ENCODE peak calls at places on chromosomes 5 and 9, in six cellular contexts. W is osteocyte, S is colonic mucosa, V is nephron progenitor cell, J is AG20443, A is HTR-8/SVneo. C is an unnamed sample.

GRCh38 chr5:173246135-173246495 is 11.1 kb upstream of the NKX2-5 start:
- DNase-seq in S (no peak), V (no peak), J (no peak), A (no peak), W (no peak), C (no peak)

GRCh38 chr5:174096619-174097018 is 51.1 kb downstream of the NSG2 start:
- DNase-seq in J (no peak), W (no peak), A (no peak), S (no peak), V (no peak), C (no peak)

GRCh38 chr5:139642891-139643871 is 5.0 kb upstream of the CXXC5 start:
- DNase-seq in J (no peak), S (peak), A (no peak), V (peak), W (no peak), C (no peak)

GRCh38 chr5:134079748-134080581 is 34.5 kb upstream of the TCF7 start:
- DNase-seq in J (no peak), V (no peak), W (no peak), S (no peak), A (no peak), C (no peak)

GRCh38 chr9:98635374-98635773 is 73.4 kb downstream of the GABBR2 start:
- DNase-seq in A (no peak), J (no peak), S (no peak), W (no peak), V (no peak), C (no peak)

GRCh38 chr9:127505396-127506116 is 54.2 kb downstream of the LRSAM1 start:
- DNase-seq in S (no peak), A (peak), W (no peak), V (peak), J (peak), C (peak)

GRCh38 chr9:130630506-130631330 is 33.7 kb upstream of the PRDM12 start:
- DNase-seq in S (no peak), W (no peak), J (no peak), V (no peak), A (no peak), C (no peak)

GRCh38 chr9:2664675-2665065 is 43.1 kb downstream of the VLDLR start:
- DNase-seq in V (no peak), S (no peak), W (no peak), A (no peak), J (no peak), C (no peak)

GRCh38 chr9:69307446-69308216 is 17.4 kb upstream of the ENTREP1 start:
- DNase-seq in J (peak), W (no peak), V (no peak), A (no peak), S (no peak), C (no peak)

GRCh38 chr9:125611366-125611765 is 95.6 kb downstream of the MAPKAP1 start:
- DNase-seq in V (no peak), W (no peak), J (no peak), A (no peak), S (no peak), C (no peak)

GRCh38 chr5:151104795-151105194 is 24.0 kb upstream of the TNIP1 start:
- DNase-seq in J (peak), V (no peak), S (peak), A (no peak), W (no peak), C (no peak)

GRCh38 chr5:77218263-77218662 is 7.8 kb downstream of the PDE8B start:
- DNase-seq in S (no peak), A (no peak), V (no peak), W (no peak), J (peak), C (no peak)

GRCh38 chr5:41869150-41869738 is 981 bp downstream of the OXCT1 start:
- DNase-seq in A (peak), S (peak), J (peak), V (no peak), W (no peak), C (peak)

GRCh38 chr5:593511-593910 is 18.6 kb upstream of the CEP72 start:
- DNase-seq in J (no peak), A (no peak), S (no peak), W (peak), V (no peak), C (no peak)

GRCh38 chr9:94826644-94827410 is 100.3 kb downstream of the AOPEP start:
- DNase-seq in V (no peak), S (no peak), A (no peak), W (no peak), J (no peak), C (no peak)

GRCh38 chr9:101093620-101094019 is 65.1 kb downstream of the PLPPR1 start:
- DNase-seq in S (no peak), V (no peak), A (no peak), W (no peak), J (no peak), C (no peak)

GRCh38 chr9:16356196-16356765 is 514.2 kb downstream of the BNC2 start:
- DNase-seq in S (no peak), J (no peak), A (no peak), W (no peak), V (no peak), C (no peak)

GRCh38 chr9:100581661-100582060 is 3.8 kb downstream of the CAVIN4 start:
- DNase-seq in W (no peak), S (no peak), A (no peak), V (no peak), J (no peak), C (no peak)

GRCh38 chr5:85681871-85682270 is 935.9 kb upstream of the COX7C start:
- DNase-seq in W (no peak), A (no peak), S (no peak), J (no peak), V (no peak), C (no peak)

GRCh38 chr9:129197978-129198736 is 20.1 kb upstream of the IER5L start:
- DNase-seq in W (no peak), V (no peak), J (peak), A (no peak), S (peak), C (no peak)

GRCh38 chr5:24773241-24773640 is 128.5 kb upstream of the CDH10 start:
- DNase-seq in S (no peak), V (no peak), A (peak), J (peak), W (no peak), C (no peak)

GRCh38 chr5:97726106-97726505 is 543.1 kb upstream of the RIOK2 start:
- DNase-seq in J (no peak), S (no peak), W (no peak), V (no peak), A (no peak), C (no peak)

GRCh38 chr5:168198359-168198758 is 93.1 kb upstream of the WWC1 start:
- DNase-seq in V (no peak), W (no peak), A (no peak), S (no peak), J (no peak), C (no peak)

GRCh38 chr9:37551468-37551867 is 24.7 kb downstream of the FBXO10 start:
- DNase-seq in V (no peak), W (no peak), S (no peak), A (no peak), J (no peak), C (no peak)

GRCh38 chr9:89635007-89635742 is 30.4 kb downstream of the GADD45G start:
- DNase-seq in W (no peak), S (no peak), J (peak), V (no peak), A (no peak), C (no peak)

GRCh38 chr9:71249729-71250317 is 128.4 kb upstream of the TRPM3 start:
- DNase-seq in W (no peak), V (peak), S (peak), J (peak), A (peak), C (no peak)

GRCh38 chr9:37775216-37775919 is 9.5 kb downstream of the EXOSC3 start:
- DNase-seq in V (no peak), S (no peak), A (no peak), W (no peak), J (no peak), C (no peak)

GRCh38 chr5:54644226-54644625 is 126.7 kb downstream of the SNX18 start:
- DNase-seq in S (no peak), A (peak), W (no peak), J (peak), V (no peak), C (no peak)